ENCODE peak calls at places on chromosomes 7 and 10, in four cellular contexts. H, K, W and J are unnamed samples.

GRCh38 chr7:66880009-66880554 is 40.9 kb upstream of the TMEM248 start:
- DNase-seq in H (no peak), K (no peak), W (no peak), J (no peak)

GRCh38 chr10:99952799-99953198 is 56.9 kb downstream of the DNMBP start:
- DNase-seq in K (no peak), W (no peak), H (no peak), J (no peak)

GRCh38 chr10:125448596-125448995 is 234.4 kb downstream of the TEX36 start:
- DNase-seq in W (peak; percentile 79), H (peak; percentile 4), K (no peak), J (peak; percentile 91)

GRCh38 chr10:112980908-112981307 is 30.9 kb downstream of the TCF7L2 start:
- DNase-seq in H (no peak), K (no peak), W (no peak), J (no peak)

GRCh38 chr7:16961650-16962049 is 79.9 kb upstream of the AGR3 start:
- DNase-seq in W (no peak), H (peak; percentile 65), K (no peak), J (no peak)

GRCh38 chr7:38462819-38463218 is 168.4 kb downstream of the AMPH start:
- DNase-seq in W (no peak), H (no peak), K (no peak), J (no peak)

GRCh38 chr10:97738616-97739015 is 1.7 kb downstream of the ZFYVE27 start:
- DNase-seq in K (no peak), H (no peak), W (no peak), J (no peak)

GRCh38 chr7:33334349-33334748 is 205.0 kb downstream of the BBS9 start:
- DNase-seq in H (peak; percentile 13), K (no peak), W (peak; percentile 61), J (peak; percentile 72)

GRCh38 chr7:127290801-127291361 is 38.1 kb upstream of the GRM8 start:
- DNase-seq in W (no peak), H (peak; percentile 0), K (no peak), J (no peak)

GRCh38 chr7:98399462-98399861 is 1.4 kb downstream of the BAIAP2L1 start:
- DNase-seq in W (no peak), K (no peak), H (peak; percentile 43), J (no peak)

GRCh38 chr7:123410273-123410928 is 124.0 kb downstream of the IQUB start:
- DNase-seq in H (no peak), W (no peak), K (no peak), J (no peak)

GRCh38 chr10:12902135-12902572 is 99.4 kb downstream of the CCDC3 start:
- DNase-seq in K (no peak), W (peak; percentile 63), H (peak; percentile 64), J (peak; percentile 86)

GRCh38 chr10:10528563-10528910 is 489.1 kb upstream of the CELF2 start:
- DNase-seq in K (no peak), W (no peak), H (peak; percentile 70), J (no peak)

GRCh38 chr10:30491204-30491603 is 57.2 kb downstream of the MAP3K8 start:
- DNase-seq in K (no peak), W (no peak), H (peak; percentile 40), J (no peak)

GRCh38 chr7:47970750-47971149 is 8.7 kb downstream of the HUS1 start:
- DNase-seq in K (no peak), W (no peak), H (peak; percentile 27), J (no peak)

GRCh38 chr10:133442191-133442966 is 11.4 kb upstream of the SCART1 start:
- DNase-seq in H (no peak), W (no peak), K (peak; percentile 51), J (no peak)

GRCh38 chr7:138752568-138753518 is 45.0 kb upstream of the TMEM213 start:
- DNase-seq in K (no peak), H (peak; percentile 3), W (no peak), J (no peak)

GRCh38 chr7:91519241-91520200 is 255.3 kb downstream of the FZD1 start:
- DNase-seq in K (no peak), W (no peak), H (no peak), J (no peak)

GRCh38 chr7:158734861-158735260 is 30.3 kb upstream of the NCAPG2 start:
- DNase-seq in W (no peak), K (no peak), H (peak; percentile 57), J (no peak)

GRCh38 chr10:35422236-35422635 is 85.9 kb downstream of the CCNY start:
- DNase-seq in H (peak; percentile 27), K (no peak), W (no peak), J (no peak)

GRCh38 chr7:48083114-48083830 is 5.8 kb upstream of the UPP1 start:
- DNase-seq in W (no peak), H (peak; percentile 92), K (no peak), J (peak; percentile 33)

GRCh38 chr10:127012071-127012768 is 107.0 kb downstream of the DOCK1 start:
- DNase-seq in H (no peak), W (no peak), K (no peak), J (no peak)

GRCh38 chr10:71217266-71218045 is 5.1 kb downstream of the UNC5B start:
- DNase-seq in K (peak; percentile 69), H (no peak), W (peak; percentile 65), J (peak; percentile 89)

GRCh38 chr10:14820775-14821154 is 17.1 kb downstream of the CDNF start:
- DNase-seq in H (no peak), K (no peak), W (no peak), J (no peak)

GRCh38 chr10:26507441-26507840 is 69.3 kb downstream of the APBB1IP start:
- DNase-seq in H (no peak), W (no peak), K (no peak), J (no peak)

GRCh38 chr10:80501913-80502521 is 35.7 kb upstream of the SH2D4B start:
- DNase-seq in W (no peak), H (no peak), K (no peak), J (no peak)

GRCh38 chr7:140876519-140877248 is 48.0 kb downstream of the BRAF start:
- DNase-seq in W (no peak), H (peak; percentile 82), K (no peak), J (no peak)

GRCh38 chr7:99290980-99291607 is 18.5 kb downstream of the MYH16 start:
- DNase-seq in W (no peak), H (peak; percentile 90), K (no peak), J (no peak)

GRCh38 chr10:35940067-35940989 is 298.2 kb upstream of the FZD8 start:
- DNase-seq in H (peak; percentile 58), K (no peak), W (no peak), J (peak; percentile 85)

GRCh38 chr7:6164491-6164890 is 107.9 kb downstream of the CYTH3 start:
- DNase-seq in H (no peak), K (peak; percentile 47), W (peak; percentile 74), J (peak; percentile 85)

GRCh38 chr10:16717617-16718395 is 99.4 kb downstream of the RSU1 start:
- DNase-seq in W (no peak), H (peak; percentile 76), K (no peak), J (no peak)

GRCh38 chr10:70863470-70864160 is 24.8 kb downstream of the PCBD1 start:
- DNase-seq in H (no peak), W (no peak), K (no peak), J (no peak)

GRCh38 chr7:32020760-32021159 is 49.4 kb downstream of the PDE1C start:
- DNase-seq in W (no peak), K (no peak), H (peak; percentile 45), J (no peak)

DNA sequence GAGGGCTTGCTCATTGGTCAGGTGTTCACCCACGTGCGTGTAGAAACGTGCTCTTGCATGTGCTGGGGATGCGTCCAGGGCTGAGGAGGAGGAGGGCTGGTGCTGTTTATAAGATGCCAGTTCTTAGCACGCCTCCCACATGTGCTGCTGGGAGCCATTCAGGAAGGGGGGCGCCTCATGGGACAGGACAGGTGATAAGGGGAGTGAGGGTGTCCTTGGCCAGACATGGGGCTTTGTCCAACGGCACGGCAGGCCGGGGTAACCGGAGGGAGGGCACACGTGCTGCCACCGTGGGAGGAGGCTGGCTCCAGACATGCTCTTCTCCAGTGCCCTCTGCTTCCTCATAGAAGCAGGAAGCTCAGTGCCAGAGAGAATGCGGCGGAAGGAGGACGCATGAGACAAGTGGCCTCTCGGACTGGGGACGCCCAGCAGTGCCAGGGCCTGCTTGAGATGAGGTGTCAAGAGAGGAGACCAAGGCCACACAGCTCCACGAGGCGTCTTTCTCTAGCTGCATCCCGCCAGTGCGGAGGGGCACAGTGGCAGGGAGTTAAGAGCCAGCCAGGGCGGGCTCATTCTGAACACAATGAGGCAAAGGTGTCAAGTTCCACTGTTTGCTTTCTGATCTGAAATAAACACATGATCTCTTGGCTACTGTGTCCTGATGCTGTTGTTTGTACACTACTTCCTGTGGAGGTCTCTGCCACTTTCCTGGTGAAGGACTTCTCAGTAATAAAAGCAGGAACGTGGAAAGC is 150.1 kb downstream of the ZMYND11 start:
- DNase-seq in H (no peak), K (no peak), W (no peak), J (no peak)
- H3K9me3 ChIP-seq in H (peaks cover 2% of the 10 kb centered on the region), K (no peaks in the 10 kb centered on the region), W (no peaks in the 10 kb centered on the region), J (no peaks in the 10 kb centered on the region)

GRCh38 chr10:117860823-117861222 is 185.9 kb downstream of the RAB11FIP2 start:
- DNase-seq in W (no peak), K (no peak), H (peak; percentile 1), J (no peak)
- H3K4me1 ChIP-seq in W (no peaks in the 10 kb centered on the region), K (no peaks in the 10 kb centered on the region), H (no peaks in the 10 kb centered on the region), J (no peaks in the 10 kb centered on the region)

GRCh38 chr7:68853254-68853653 is 745.0 kb upstream of the AUTS2 start:
- DNase-seq in W (no peak), K (no peak), H (no peak), J (no peak)
- H3K9me3 ChIP-seq in W (no peaks in the 10 kb centered on the region), K (no peaks in the 10 kb centered on the region), H (no peaks in the 10 kb centered on the region), J (peaks cover 9% of the 10 kb centered on the region)

GRCh38 chr10:92664322-92664721 is 25.4 kb upstream of the HHEX start:
- DNase-seq in W (no peak), H (no peak), K (no peak), J (no peak)
- H3K4me1 ChIP-seq in W (no peaks in the 10 kb centered on the region), H (no peaks in the 10 kb centered on the region), K (no peaks in the 10 kb centered on the region), J (no peaks in the 10 kb centered on the region)

GRCh38 chr7:150401424-150401790 is 22.3 kb downstream of the ZNF775 start:
- DNase-seq in W (no peak), H (no peak), K (no peak), J (no peak)

GRCh38 chr7:150400779-150401423 is 21.8 kb downstream of the ZNF775 start:
- DNase-seq in W (peak; percentile 51), H (no peak), K (peak; percentile 48), J (peak; percentile 54)

GRCh38 chr7:150399421-150399820 is 20.3 kb downstream of the ZNF775 start:
- DNase-seq in K (no peak), H (no peak), W (no peak), J (peak; percentile 76)

GRCh38 chr7:150398965-150399320 is 19.8 kb downstream of the ZNF775 start:
- DNase-seq in K (no peak), H (no peak), W (no peak), J (peak; percentile 33)

DNA sequence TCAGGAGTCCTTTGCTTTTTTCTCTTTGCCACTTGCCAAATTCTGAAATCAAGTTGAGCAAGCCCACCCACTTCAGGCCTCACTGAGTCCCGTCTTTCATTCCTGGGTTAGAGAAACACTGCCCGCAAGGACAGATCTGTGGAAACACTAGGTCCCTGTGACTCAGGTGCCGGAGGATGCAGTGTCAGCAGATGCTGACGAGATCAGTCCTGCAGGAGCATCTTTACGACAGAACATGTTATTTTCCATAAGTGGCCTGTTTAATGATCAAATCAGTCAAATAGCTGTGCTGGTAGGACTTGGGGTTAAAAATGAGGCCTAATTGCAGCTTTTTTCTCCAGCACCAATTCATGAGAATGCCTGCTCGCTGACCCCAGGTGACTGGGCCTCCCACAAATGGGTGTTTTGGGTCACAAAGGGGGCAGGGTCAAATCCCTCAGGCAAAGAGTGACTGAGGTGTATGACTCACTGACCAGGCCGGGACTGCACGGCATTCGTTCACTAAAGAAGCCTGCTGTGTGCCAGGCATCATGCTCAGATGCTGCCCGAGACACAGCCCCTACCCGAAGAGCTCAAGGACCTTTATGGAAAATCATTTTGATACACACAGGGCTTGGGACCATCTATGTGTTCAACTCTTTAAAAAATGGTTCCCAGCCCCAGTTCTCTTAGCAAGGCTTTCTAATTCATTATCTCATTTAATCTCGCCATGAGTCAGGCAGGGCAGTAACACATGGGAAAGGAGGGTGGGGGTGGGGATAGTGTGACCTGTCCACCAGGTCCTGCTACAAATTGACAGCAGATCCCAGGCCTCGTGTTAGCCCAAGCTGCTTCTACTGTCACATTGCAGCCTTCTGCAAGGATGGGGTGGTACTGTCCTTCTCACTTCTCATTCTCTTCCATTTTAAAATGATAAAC is 21.0 kb downstream of the ZNF775 start:
- DNase-seq in W (peak; percentile 28), H (peak; percentile 19), K (no peak), J (peak; percentile 66)
- H3K9me3 ChIP-seq in W (no peaks in the 10 kb centered on the region), H (no peaks in the 10 kb centered on the region), K (no peaks in the 10 kb centered on the region), J (no peaks in the 10 kb centered on the region)